ENCODE peak calls at places on chromosomes 1 and 21, in seven cellular contexts. S, N, E, X, T, D and J are unnamed samples.

GRCh38 chr1:100323428-100324106 is 28.7 kb upstream of the CDC14A start:
- DNase-seq in T (no peak), N (no peak), E (no peak), S (no peak), X (no peak), D (no peak), J (no peak)

GRCh38 chr1:154784924-154785531 is 85.1 kb downstream of the KCNN3 start:
- DNase-seq in N (no peak), X (no peak), T (no peak), S (no peak), E (no peak), D (peak; percentile 52), J (no peak)

GRCh38 chr1:190168116-190168515 is 309.5 kb downstream of the BRINP3 start:
- DNase-seq in N (peak; percentile 96), T (no peak), E (peak; percentile 86), X (peak; percentile 77), D (no peak), S (no peak), J (no peak)

GRCh38 chr1:208187499-208188041 is 56.6 kb downstream of the PLXNA2 start:
- DNase-seq in X (no peak), N (no peak), T (no peak), S (no peak), E (no peak), D (no peak), J (no peak)

GRCh38 chr1:153928776-153929432 is 6.1 kb upstream of the GATAD2B start:
- DNase-seq in S (no peak), T (peak; percentile 52), E (peak; percentile 3), X (no peak), D (no peak), N (peak; percentile 59), J (no peak)

GRCh38 chr1:56446531-56447098 is 132.7 kb downstream of the PLPP3 start:
- DNase-seq in N (peak; percentile 55), D (no peak), E (no peak), S (no peak), T (no peak), X (no peak), J (no peak)

GRCh38 chr1:53608071-53608470 is 130.9 kb downstream of the GLIS1 start:
- DNase-seq in N (no peak), S (no peak), T (no peak), D (no peak), X (no peak), E (no peak), J (no peak)

GRCh38 chr1:56376188-56376984 is 203.0 kb downstream of the PLPP3 start:
- DNase-seq in X (no peak), D (no peak), N (peak; percentile 31), T (no peak), S (no peak), E (peak; percentile 51), J (no peak)

GRCh38 chr1:98388431-98388830 is 273.1 kb upstream of the SNX7 start:
- DNase-seq in T (no peak), E (peak; percentile 89), S (no peak), D (peak; percentile 50), N (peak; percentile 83), X (peak; percentile 57), J (no peak)

GRCh38 chr1:223678841-223679240 is 13.3 kb upstream of the CAPN8 start:
- DNase-seq in X (no peak), E (no peak), N (no peak), D (no peak), S (no peak), T (no peak), J (no peak)

GRCh38 chr21:43034098-43034497 is 41.5 kb downstream of the CBS start:
- DNase-seq in E (no peak), N (peak; percentile 6), T (no peak), D (no peak), S (no peak), X (no peak), J (no peak)

GRCh38 chr1:96992871-96993270 is 271.3 kb downstream of the PTBP2 start:
- DNase-seq in E (peak; percentile 44), N (peak; percentile 76), T (no peak), S (no peak), X (no peak), D (no peak), J (no peak)

GRCh38 chr1:65386452-65386851 is 34.0 kb upstream of the LEPR start:
- DNase-seq in X (no peak), S (no peak), T (no peak), E (no peak), D (no peak), N (no peak), J (no peak)

GRCh38 chr1:172420385-172420784 is at the start of gene C1orf105:
- DNase-seq in T (no peak), N (no peak), X (no peak), D (no peak), S (no peak), E (no peak), J (no peak)

GRCh38 chr1:207500306-207500705 is 4.3 kb downstream of the CR1 start:
- DNase-seq in T (no peak), D (no peak), S (no peak), N (no peak), E (no peak), X (no peak), J (no peak)

GRCh38 chr1:26084091-26084561 is 16.7 kb upstream of the TRIM63 start:
- DNase-seq in D (no peak), N (peak; percentile 21), X (no peak), T (no peak), E (no peak), S (no peak), J (no peak)

GRCh38 chr21:44749116-44749758 is 37.9 kb upstream of the TSPEAR start:
- DNase-seq in D (peak; percentile 33), E (no peak), S (no peak), X (no peak), T (no peak), N (no peak), J (no peak)